ENCODE peak calls at places on chromosomes 3 and 15, in nine cellular contexts. T is KBM-7; X is ACHN; K is endothelial cell; V is frontal cortex; M is stimulated activated CD8-positive, alpha-beta memory T cell treated with anti-CD3 and anti-CD28 coated beads, Interleukin-7, amount 100 ng/mL, for 24 hours; C is stromal cell of bone marrow; H is COLO829; W is foreskin fibroblast. N is an unnamed sample.

GRCh38 chr3:11944052-11944673 is 60.0 kb upstream of the SYN2 start:
- DNase-seq in V (no peak), C (peak), K (peak), X (peak), H (no peak), T (peak), W (peak), M (no peak), N (no peak)

GRCh38 chr3:80521081-80521480 is 753.3 kb upstream of the ROBO1 start:
- DNase-seq in M (no peak), C (no peak), K (no peak), X (no peak), V (no peak), T (no peak), W (no peak), H (no peak), N (no peak)

GRCh38 chr3:83216919-83217594 is 1455.6 kb upstream of the GBE1 start:
- DNase-seq in M (no peak), W (no peak), H (no peak), V (no peak), K (no peak), X (no peak), C (no peak), T (no peak), N (no peak)

GRCh38 chr3:45218578-45219390 is 7.3 kb downstream of the TMEM158 start:
- DNase-seq in H (peak), X (peak), V (no peak), M (no peak), T (no peak), K (no peak), W (peak), C (peak), N (no peak)

GRCh38 chr15:69857686-69858391 is 239.9 kb downstream of the TLE3 start:
- DNase-seq in T (peak), C (no peak), V (no peak), W (no peak), M (no peak), H (no peak), K (no peak), X (no peak), N (no peak)

GRCh38 chr3:11764931-11765363 is 81.7 kb downstream of the TAMM41 start:
- DNase-seq in V (no peak), M (no peak), K (no peak), T (no peak), H (peak), W (peak), C (peak), X (peak), N (peak)

GRCh38 chr3:121809249-121809648 is 25.6 kb downstream of the IQCB1 start:
- DNase-seq in K (no peak), T (no peak), V (no peak), H (no peak), C (no peak), W (no peak), M (no peak), X (no peak), N (no peak)

GRCh38 chr15:52481915-52482314 is 46.8 kb downstream of the MYO5A start:
- DNase-seq in X (peak), M (no peak), K (no peak), V (no peak), T (peak), W (peak), C (peak), H (no peak), N (no peak)

GRCh38 chr15:62059818-62060115 is 480 bp downstream of the VPS13C start:
- DNase-seq in M (peak), H (peak), K (no peak), T (peak), C (no peak), X (peak), W (no peak), V (no peak), N (peak)

GRCh38 chr15:91320106-91320505 is 220.0 kb downstream of the SV2B start:
- DNase-seq in T (no peak), W (no peak), C (no peak), H (no peak), V (no peak), M (no peak), X (no peak), K (no peak), N (no peak)

GRCh38 chr3:72444642-72445223 is 403.5 kb downstream of the SHQ1 start:
- DNase-seq in X (no peak), M (no peak), W (no peak), T (no peak), K (no peak), C (no peak), H (no peak), V (no peak), N (no peak)

GRCh38 chr3:153855772-153856171 is 265.4 kb upstream of the ARHGEF26 start:
- DNase-seq in C (no peak), K (no peak), H (no peak), M (no peak), X (no peak), V (no peak), T (no peak), W (no peak), N (no peak)

GRCh38 chr3:13229291-13229949 is 156.2 kb upstream of the IQSEC1 start:
- DNase-seq in W (no peak), V (no peak), C (no peak), T (peak), H (no peak), X (peak), M (no peak), K (no peak), N (no peak)